ENCODE peak calls at places on chromosomes 2 and 18, in nine cellular contexts. E, C, B, R, V, A, P, J and O are unnamed samples.

GRCh38 chr2:226426292-226426736 is 373.3 kb downstream of the IRS1 start:
- DNase-seq in E (no peak), C (no peak), B (no peak), R (no peak), V (peak; percentile 91), A (no peak), P (peak; percentile 94), J (no peak), O (no peak)

GRCh38 chr2:21038403-21039073 is 5.3 kb downstream of the APOB start:
- DNase-seq in E (no peak), C (no peak), B (no peak), R (no peak), V (peak; percentile 4), A (no peak), P (peak; percentile 7), J (no peak), O (no peak)

GRCh38 chr2:241768850-241769249 is 7.8 kb upstream of the GAL3ST2 start:
- DNase-seq in E (no peak), C (no peak), B (no peak), R (no peak), V (no peak), A (no peak), P (no peak), J (no peak), O (no peak)

GRCh38 chr2:222613715-222614331 is 42.1 kb downstream of the FARSB start:
- DNase-seq in E (no peak), C (no peak), B (no peak), R (peak; percentile 61), V (peak; percentile 69), A (peak; percentile 76), P (peak; percentile 23), J (peak; percentile 32), O (peak; percentile 57)

GRCh38 chr18:49059028-49059670 is 108.4 kb upstream of the SMAD7 start:
- DNase-seq in E (no peak), C (no peak), B (no peak), R (no peak), V (no peak), A (peak; percentile 47), P (no peak), J (no peak), O (no peak)

GRCh38 chr2:116810071-116810470 is 1004.4 kb upstream of the DDX18 start:
- DNase-seq in E (no peak), C (no peak), B (no peak), R (no peak), V (peak; percentile 1), A (no peak), P (no peak), J (no peak), O (no peak)

GRCh38 chr2:165621086-165621560 is 151.6 kb downstream of the CSRNP3 start:
- DNase-seq in E (no peak), C (no peak), B (no peak), R (no peak), V (peak; percentile 84), A (no peak), P (peak; percentile 11), J (no peak), O (no peak)

GRCh38 chr2:54065411-54065810 is 50.0 kb upstream of the ACYP2 start:
- DNase-seq in E (no peak), C (no peak), B (no peak), R (no peak), V (peak; percentile 91), A (no peak), P (peak; percentile 81), J (no peak), O (no peak)

GRCh38 chr2:235458839-235459273 is 35.0 kb upstream of the AGAP1 start:
- DNase-seq in E (no peak), C (peak; percentile 64), B (no peak), R (peak; percentile 44), V (no peak), A (no peak), P (peak; percentile 35), J (no peak), O (no peak)

GRCh38 chr2:49154891-49155290 is 576 bp upstream of the FSHR start:
- DNase-seq in E (no peak), C (no peak), B (no peak), R (no peak), V (no peak), A (no peak), P (no peak), J (no peak), O (no peak)

GRCh38 chr2:179936654-179937053 is 70.4 kb downstream of the CWC22 start:
- DNase-seq in E (no peak), C (no peak), B (peak; percentile 61), R (peak; percentile 59), V (no peak), A (peak; percentile 84), P (no peak), J (peak; percentile 14), O (peak; percentile 46)

GRCh38 chr18:47996091-47996541 is 65.7 kb upstream of the SMAD2 start:
- DNase-seq in E (no peak), C (no peak), B (no peak), R (no peak), V (no peak), A (no peak), P (peak; percentile 15), J (no peak), O (no peak)

GRCh38 chr18:48387300-48387699 is 21.9 kb downstream of the ZBTB7C start:
- DNase-seq in E (no peak), C (no peak), B (no peak), R (no peak), V (no peak), A (no peak), P (no peak), J (no peak), O (no peak)

GRCh38 chr18:78681934-78682333 is 297.7 kb upstream of the SALL3 start:
- DNase-seq in E (peak; percentile 43), C (no peak), B (no peak), R (no peak), V (no peak), A (no peak), P (no peak), J (no peak), O (no peak)

GRCh38 chr18:58911241-58911640 is 46.6 kb downstream of the ZNF532 start:
- DNase-seq in E (no peak), C (no peak), B (no peak), R (no peak), V (no peak), A (no peak), P (peak; percentile 14), J (no peak), O (no peak)

GRCh38 chr2:8154936-8155335 is 526.9 kb upstream of the ID2 start:
- DNase-seq in E (no peak), C (no peak), B (no peak), R (no peak), V (peak; percentile 26), A (no peak), P (peak; percentile 59), J (no peak), O (peak; percentile 28)

GRCh38 chr2:142989276-142990204 is 112.1 kb downstream of the KYNU start:
- DNase-seq in E (no peak), C (no peak), B (no peak), R (peak; percentile 56), V (peak; percentile 62), A (peak; percentile 57), P (no peak), J (no peak), O (peak; percentile 38)
- TF ChIP-seq CTCF in E (no peak), C (peak; percentile 43), B (peak; percentile 59), R (peak; percentile 59), V (peak; percentile 49), A (peak; percentile 58), P (peak; percentile 19), J (no peak), O (peak; percentile 36)

GRCh38 chr2:219511547-219512325 is 2.5 kb upstream of the ASIC4 start:
- DNase-seq in E (no peak), C (no peak), B (no peak), R (no peak), V (no peak), A (peak; percentile 48), P (no peak), J (no peak), O (no peak)

GRCh38 chr2:219508933-219509779 is 5.1 kb upstream of the ASIC4 start:
- DNase-seq in E (no peak), C (no peak), B (no peak), R (no peak), V (no peak), A (peak; percentile 54), P (no peak), J (no peak), O (no peak)

GRCh38 chr2:219508444-219508734 is 5.9 kb upstream of the ASIC4 start:
- DNase-seq in E (no peak), C (no peak), B (no peak), R (no peak), V (no peak), A (no peak), P (no peak), J (no peak), O (no peak)

GRCh38 chr2:219510512-219511135 is 3.7 kb upstream of the ASIC4 start:
- DNase-seq in E (no peak), C (no peak), B (no peak), R (no peak), V (no peak), A (peak; percentile 45), P (no peak), J (no peak), O (no peak)

GRCh38 chr2:219509780-219510511 is 4.3 kb upstream of the ASIC4 start:
- DNase-seq in E (no peak), C (no peak), B (no peak), R (peak; percentile 82), V (peak; percentile 34), A (peak; percentile 93), P (peak; percentile 50), J (peak; percentile 51), O (peak; percentile 35)
- H3K4me3 ChIP-seq in E (peak overlapping the region; percentile 19), C (peak overlapping the region; percentile 28), B (no peak overlapping the region), R (peak overlapping the region; percentile 24), V (peak overlapping the region; percentile 21), A (peak overlapping the region; percentile 67), P (peak overlapping the region; percentile 31), J (no peak overlapping the region), O (no peak overlapping the region)

GRCh38 chr2:199457147-199458016 is at the start of gene SATB2:
- DNase-seq in E (peak; percentile 84), C (peak; percentile 49), B (no peak), R (peak; percentile 56), V (peak; percentile 67), A (no peak), P (peak; percentile 74), J (peak; percentile 60), O (peak; percentile 40)
- TF ChIP-seq CTCF in E (no peak), C (no peak), B (no peak), R (no peak), V (no peak), A (no peak), P (no peak), J (no peak), O (no peak)

GRCh38 chr2:101153077-101153707 is 2.0 kb upstream of the TBC1D8 start:
- DNase-seq in E (no peak), C (no peak), B (no peak), R (no peak), V (no peak), A (peak; percentile 30), P (no peak), J (no peak), O (no peak)
- H3K4me3 ChIP-seq in E (no peak overlapping the region), C (no peak overlapping the region), B (no peak overlapping the region), R (no peak overlapping the region), V (no peak overlapping the region), A (no peak overlapping the region), P (no peak overlapping the region), J (no peak overlapping the region), O (no peak overlapping the region)

GRCh38 chr2:231961349-231962166 is at the start of gene DIS3L2:
- DNase-seq in E (peak; percentile 85), C (peak; percentile 93), B (peak; percentile 86), R (peak; percentile 90), V (peak; percentile 81), A (peak; percentile 95), P (peak; percentile 78), J (peak; percentile 80), O (peak; percentile 90)
- TF ChIP-seq CTCF in E (no peak), C (no peak), B (no peak), R (no peak), V (no peak), A (no peak), P (no peak), J (no peak), O (no peak)